ENCODE peak calls at places on chromosomes 11 and 22, in six cellular contexts. T is IMR-90, C is mesenchymal stem cell, Y is H1, E is H9, O is trophoblast cell. A is an unnamed sample.

GRCh38 chr11:2530131-2530854 is 85.5 kb downstream of the KCNQ1 start:
- DNase-seq in Y (no peak), C (no peak), O (no peak), T (no peak), E (no peak), A (no peak)

GRCh38 chr22:32528316-32528715 is 53.7 kb downstream of the FBXO7 start:
- DNase-seq in T (no peak), Y (no peak), O (no peak), C (no peak), E (no peak), A (no peak)

GRCh38 chr22:18044548-18045271 is 20.3 kb upstream of the MICAL3 start:
- DNase-seq in T (peak), O (no peak), Y (no peak), C (no peak), E (no peak), A (no peak)

GRCh38 chr22:47943729-47944700 is 1181.6 kb downstream of the TBC1D22A start:
- DNase-seq in E (no peak), C (no peak), Y (no peak), T (no peak), O (no peak), A (no peak)

GRCh38 chr11:12692238-12693074 is 18.2 kb downstream of the TEAD1 start:
- DNase-seq in Y (no peak), C (peak), E (no peak), T (peak), O (no peak), A (no peak)

GRCh38 chr22:36726007-36726380 is 22.4 kb upstream of the CACNG2 start:
- DNase-seq in Y (no peak), C (no peak), E (no peak), T (no peak), O (no peak), A (no peak)

GRCh38 chr22:19127329-19128008 is 3.6 kb upstream of the TSSK2 start:
- DNase-seq in O (no peak), E (no peak), T (no peak), C (no peak), Y (no peak), A (no peak)

GRCh38 chr11:87425943-87426342 is 388.2 kb downstream of the TMEM135 start:
- DNase-seq in C (no peak), O (no peak), T (peak), Y (no peak), E (no peak), A (no peak)

GRCh38 chr11:128481135-128481534 is 106.2 kb downstream of the ETS1 start:
- DNase-seq in T (peak), O (no peak), E (no peak), C (peak), Y (no peak), A (no peak)

GRCh38 chr11:121416909-121417567 is 35.1 kb upstream of the SORL1 start:
- DNase-seq in C (peak), T (peak), E (no peak), O (no peak), Y (no peak), A (no peak)
- H2AFZ ChIP-seq in C (no peak), T (no peak), E (no peak), O (no peak), Y (peak), A (peak)

GRCh38 chr11:122229611-122230386 is 113.8 kb upstream of the BLID start:
- DNase-seq in O (no peak), Y (peak), E (peak), T (no peak), C (no peak), A (peak)
- H3K14ac ChIP-seq in O (no peak), Y (no peak), E (peak), T (peak), C (peak), A (no peak)

DNA sequence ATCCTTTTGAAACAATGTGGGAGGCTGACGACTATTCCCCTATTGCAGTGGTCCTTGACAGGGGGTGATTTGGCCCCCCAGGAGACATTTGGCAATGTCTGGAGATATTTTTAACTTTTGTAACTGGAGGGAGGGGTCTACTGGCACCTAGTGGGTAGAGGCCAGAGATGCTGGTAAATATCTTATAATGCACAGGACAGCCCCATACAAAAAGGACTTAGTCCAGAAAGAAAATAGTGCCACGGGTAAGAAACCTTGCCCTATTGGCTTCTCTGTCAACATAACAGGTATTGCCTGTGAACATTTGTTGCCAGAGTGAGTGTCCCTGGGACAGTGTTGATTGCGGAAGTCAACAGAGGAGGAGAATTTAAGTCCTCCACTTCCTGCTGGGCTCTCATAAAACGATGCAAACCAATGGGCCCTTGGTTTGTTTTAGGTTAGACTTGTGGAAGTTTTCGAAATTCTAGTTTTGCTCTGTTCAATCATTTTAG is 101.6 kb downstream of the MAML2 start:
- DNase-seq in C (no peak), Y (no peak), E (no peak), O (no peak), T (no peak), A (no peak)
- H2BK120ac ChIP-seq in C (no peak), Y (peak), E (no peak), O (no peak), T (peak), A (no peak)

DNA sequence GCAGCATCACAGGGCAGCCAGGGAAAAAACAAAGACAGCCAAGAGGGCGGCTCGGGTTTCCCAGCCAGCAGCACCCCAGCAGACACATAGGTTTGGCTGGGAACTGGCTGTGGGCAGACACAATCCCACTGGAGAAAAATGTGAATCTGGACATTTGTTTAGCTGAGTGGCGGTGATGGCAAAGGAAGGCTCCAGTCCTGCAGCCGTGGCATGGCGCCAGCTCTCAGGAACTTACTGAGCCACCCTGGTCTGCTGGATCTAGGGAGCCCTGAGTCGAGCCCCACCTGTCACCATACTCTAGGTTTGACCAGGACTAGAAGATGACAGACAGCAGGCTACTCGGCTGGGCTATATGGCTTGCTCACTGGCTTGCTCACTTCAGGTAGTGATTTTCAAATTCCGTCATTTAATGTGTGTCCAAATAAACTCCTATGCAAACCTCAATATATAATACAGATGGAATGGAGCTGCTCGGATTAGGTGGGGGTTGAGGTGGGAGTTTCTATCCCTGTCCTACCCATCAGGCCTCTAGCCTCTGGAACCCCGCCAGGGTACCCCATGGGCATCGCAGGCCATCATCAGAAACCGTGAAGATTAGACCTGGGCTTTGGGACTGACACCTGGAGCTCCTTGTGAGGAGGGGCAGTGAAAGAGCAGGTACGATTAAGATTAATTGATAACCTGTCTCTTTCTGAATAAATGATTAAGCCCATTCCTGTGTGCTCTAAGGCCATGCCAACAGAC is 42.6 kb downstream of the GALNT18 start:
- DNase-seq in C (no peak), Y (peak), T (no peak), O (no peak), E (peak), A (no peak)
- H2AFZ ChIP-seq in C (no peak), Y (no peak), T (no peak), O (no peak), E (no peak), A (no peak)

DNA sequence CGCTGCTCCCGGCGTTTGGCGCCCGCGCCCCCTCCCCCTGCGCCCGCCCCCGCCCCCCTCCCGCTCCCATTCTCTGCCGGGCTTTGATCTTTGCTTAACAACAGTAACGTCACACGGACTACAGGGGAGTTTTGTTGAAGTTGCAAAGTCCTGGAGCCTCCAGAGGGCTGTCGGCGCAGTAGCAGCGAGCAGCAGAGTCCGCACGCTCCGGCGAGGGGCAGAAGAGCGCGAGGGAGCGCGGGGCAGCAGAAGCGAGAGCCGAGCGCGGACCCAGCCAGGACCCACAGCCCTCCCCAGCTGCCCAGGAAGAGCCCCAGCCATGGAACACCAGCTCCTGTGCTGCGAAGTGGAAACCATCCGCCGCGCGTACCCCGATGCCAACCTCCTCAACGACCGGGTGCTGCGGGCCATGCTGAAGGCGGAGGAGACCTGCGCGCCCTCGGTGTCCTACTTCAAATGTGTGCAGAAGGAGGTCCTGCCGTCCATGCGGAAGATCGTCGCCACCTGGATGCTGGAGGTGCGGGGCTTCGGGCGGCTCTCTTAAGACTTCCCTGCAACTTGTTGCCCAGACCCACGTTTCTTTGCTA is at the start of gene CCND1:
- DNase-seq in E (peak), O (peak), T (peak), Y (peak), C (peak), A (peak)
- H3K14ac ChIP-seq in E (peak), O (peak), T (peak), Y (no peak), C (peak), A (peak)

GRCh38 chr11:119319702-119320592 is 3.0 kb upstream of the MCAM start:
- DNase-seq in C (no peak), Y (no peak), T (no peak), O (no peak), E (no peak), A (no peak)

GRCh38 chr11:119319136-119319701 is 2.3 kb upstream of the MCAM start:
- DNase-seq in E (no peak), T (no peak), Y (no peak), C (no peak), O (peak), A (no peak)

GRCh38 chr11:119322360-119322739 is 5.4 kb upstream of the MCAM start:
- DNase-seq in Y (no peak), C (peak), O (no peak), E (no peak), T (no peak), A (no peak)

GRCh38 chr11:119322921-119323531 is 6.1 kb upstream of the MCAM start:
- DNase-seq in T (no peak), C (no peak), Y (no peak), E (no peak), O (no peak), A (no peak)

DNA sequence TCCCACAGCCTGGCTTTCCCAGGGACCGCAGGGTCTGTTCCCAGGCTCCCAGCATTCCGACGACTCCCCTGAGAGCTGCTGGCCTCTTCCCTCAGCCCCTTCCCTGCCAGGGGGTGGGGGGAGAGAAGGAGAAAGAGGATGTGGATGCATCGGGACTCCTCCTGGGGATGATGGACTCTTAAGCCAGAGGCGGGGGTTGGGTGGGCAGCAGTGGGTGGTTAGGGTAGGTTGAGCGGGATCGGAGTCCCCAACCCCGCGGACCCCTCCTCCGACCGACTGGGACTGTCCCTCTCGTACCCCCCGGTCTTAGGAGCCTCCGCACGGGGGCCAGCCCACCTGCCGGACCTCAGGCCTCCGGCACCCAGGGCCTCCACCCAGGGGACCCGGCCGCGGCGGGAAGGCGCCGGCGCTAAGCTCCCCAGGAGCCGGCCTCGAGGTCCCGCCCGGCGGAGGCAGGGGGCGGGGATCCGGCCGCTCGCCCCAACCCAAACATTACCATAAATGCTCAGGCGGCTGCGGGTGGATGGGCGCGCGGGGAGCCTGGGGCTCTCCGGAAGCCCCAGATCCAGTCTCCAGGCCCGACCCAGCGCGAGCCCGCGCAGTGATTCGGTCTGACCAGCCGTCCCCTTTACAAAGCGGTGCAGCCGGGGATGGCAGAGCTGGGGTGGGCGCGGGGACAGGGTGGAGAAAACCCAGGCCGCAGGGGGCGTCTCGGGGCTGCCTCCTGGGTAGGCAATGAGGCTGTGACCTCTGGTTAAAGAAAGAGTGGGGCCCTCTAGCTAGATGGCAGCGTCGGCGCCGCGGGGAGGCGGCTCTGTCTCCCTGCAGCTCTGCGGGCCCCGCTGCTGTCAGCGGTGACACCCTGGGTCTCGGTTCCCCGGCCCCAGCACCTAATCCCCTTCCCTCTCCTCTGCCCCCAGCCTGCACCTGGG is 3.9 kb upstream of the MCAM start:
- DNase-seq in T (peak), E (peak), Y (peak), C (peak), O (no peak), A (no peak)
- H2BK120ac ChIP-seq in T (peak), E (no peak), Y (peak), C (peak), O (peak), A (peak)

DNA sequence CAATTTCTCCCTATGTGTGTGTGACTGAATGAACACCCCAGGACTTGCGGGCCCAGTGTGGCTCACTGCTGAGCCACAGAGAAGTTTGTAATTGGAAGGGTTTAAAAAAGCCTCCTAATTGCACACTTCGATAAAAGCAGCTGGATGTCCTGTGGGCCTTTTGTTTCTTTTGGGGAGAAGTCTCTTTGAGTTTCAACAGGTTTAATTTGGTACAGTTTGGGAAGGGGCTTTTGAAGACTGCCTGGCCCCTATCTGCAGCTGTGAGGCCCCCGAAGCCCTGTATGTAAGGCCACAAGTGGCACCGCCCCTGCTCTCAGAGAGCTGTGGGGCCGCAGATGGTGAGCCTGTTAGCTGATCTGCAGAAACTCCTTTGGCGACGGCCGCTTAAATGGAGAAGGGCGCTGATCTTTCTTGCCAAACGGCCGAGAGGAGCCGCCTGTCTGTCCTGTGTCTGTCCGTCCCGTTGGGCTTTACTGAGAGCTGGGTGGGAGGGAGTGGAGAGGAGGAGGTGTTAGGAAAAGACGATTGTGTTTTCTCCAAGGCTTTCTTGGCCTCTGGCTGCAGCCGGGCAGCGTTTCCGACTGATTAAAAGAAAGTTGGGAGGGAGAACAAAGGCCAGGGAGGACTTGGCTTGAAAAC is 2.1 kb downstream of the FBLN1 start:
- DNase-seq in C (peak), E (no peak), T (peak), O (no peak), Y (peak), A (peak)
- H2AFZ ChIP-seq in C (no peak), E (no peak), T (peak), O (peak), Y (no peak), A (peak)

DNA sequence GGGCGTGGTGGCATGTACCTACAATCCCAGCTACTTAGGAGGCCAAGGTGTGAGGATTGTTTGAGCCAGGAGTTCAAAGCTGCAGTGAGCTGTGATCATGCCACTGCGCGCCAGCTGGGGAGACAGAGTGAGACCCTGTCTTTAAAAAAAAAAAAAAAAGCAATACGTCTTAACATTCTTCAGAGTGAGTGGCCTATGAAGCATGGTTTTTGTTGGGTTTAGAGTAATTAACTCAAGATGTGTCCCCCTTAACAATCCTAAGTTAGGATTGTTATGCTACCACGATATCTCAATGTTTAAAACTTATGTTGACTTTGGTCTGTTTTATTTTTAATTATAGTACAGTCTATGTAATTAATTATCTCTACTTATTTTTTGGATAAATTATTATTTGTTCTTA is 156.1 kb downstream of the HIPK3 start:
- DNase-seq in C (no peak), O (no peak), T (no peak), Y (no peak), E (no peak), A (no peak)
- H3K14ac ChIP-seq in C (no peak), O (no peak), T (no peak), Y (no peak), E (no peak), A (no peak)

GRCh38 chr11:69154211-69154913 is 1.4 kb upstream of the SMIM38 start:
- DNase-seq in O (no peak), C (no peak), Y (no peak), T (no peak), E (no peak), A (no peak)

GRCh38 chr11:69154938-69155301 is 815 bp upstream of the SMIM38 start:
- DNase-seq in C (no peak), O (no peak), Y (no peak), T (no peak), E (no peak), A (no peak)

GRCh38 chr11:69151811-69152210 is 3.9 kb upstream of the SMIM38 start:
- DNase-seq in E (peak), C (no peak), T (no peak), Y (no peak), O (no peak), A (no peak)

GRCh38 chr11:69153661-69154060 is 2.1 kb upstream of the SMIM38 start:
- DNase-seq in C (no peak), O (no peak), T (peak), Y (no peak), E (no peak), A (no peak)

GRCh38 chr11:69152748-69153446 is 2.8 kb upstream of the SMIM38 start:
- DNase-seq in Y (no peak), T (no peak), O (no peak), C (no peak), E (no peak), A (no peak)
- H2BK120ac ChIP-seq in Y (no peak), T (no peak), O (no peak), C (no peak), E (no peak), A (no peak)

GRCh38 chr11:35619754-35620640 is 1.7 kb downstream of the FJX1 start:
- DNase-seq in E (peak), Y (peak), T (peak), O (no peak), C (peak), A (peak)
- H2AFZ ChIP-seq in E (no peak), Y (no peak), T (peak), O (peak), C (peak), A (peak)

A was measured in neuronal stem cell.